ENCODE peak calls at places on chromosome 12, in ten cellular contexts. One of them, this sample, is unnamed. For H3K36me3 and H3K4me1, the result is how much of the 10 kb centered on the place peaks cover.

GRCh38 chr12:122963928-122964240 is 2.4 kb downstream of the ABCB9 start:
- DNase-seq in CD8-positive, alpha-beta T cell: no peak
- DNase-seq in hepatocyte: no peak
- DNase-seq in heart right ventricle: peak
- DNase-seq in neuronal stem cell: no peak
- DNase-seq in HepG2: no peak
- DNase-seq in astrocyte: peak
- DNase-seq in SJSA1: no peak
- DNase-seq in heart left ventricle: peak
- DNase-seq in PC-9: no peak
- DNase-seq in this sample: no peak

GRCh38 chr12:84976133-84976532 is 59.9 kb downstream of the TSPAN19 start:
- DNase-seq in CD8-positive, alpha-beta T cell: no peak
- DNase-seq in hepatocyte: no peak
- DNase-seq in heart right ventricle: no peak
- DNase-seq in neuronal stem cell: no peak
- DNase-seq in HepG2: no peak
- DNase-seq in astrocyte: no peak
- DNase-seq in SJSA1: no peak
- DNase-seq in heart left ventricle: no peak
- DNase-seq in PC-9: no peak
- DNase-seq in this sample: no peak

GRCh38 chr12:9079883-9080673 is 35.6 kb downstream of the A2M start:
- DNase-seq in CD8-positive, alpha-beta T cell: no peak
- DNase-seq in hepatocyte: no peak
- DNase-seq in heart right ventricle: no peak
- DNase-seq in neuronal stem cell: no peak
- DNase-seq in HepG2: no peak
- DNase-seq in astrocyte: no peak
- DNase-seq in SJSA1: no peak
- DNase-seq in heart left ventricle: no peak
- DNase-seq in PC-9: no peak
- DNase-seq in this sample: no peak

GRCh38 chr12:8075935-8076334 is 6.1 kb upstream of the NECAP1 start:
- DNase-seq in CD8-positive, alpha-beta T cell: no peak
- DNase-seq in hepatocyte: no peak
- DNase-seq in heart right ventricle: no peak
- DNase-seq in neuronal stem cell: no peak
- DNase-seq in HepG2: no peak
- DNase-seq in astrocyte: no peak
- DNase-seq in SJSA1: no peak
- DNase-seq in heart left ventricle: no peak
- DNase-seq in PC-9: no peak
- DNase-seq in this sample: no peak

GRCh38 chr12:19440019-19440858 is 947 bp downstream of the AEBP2 start:
- DNase-seq in CD8-positive, alpha-beta T cell: peak
- DNase-seq in hepatocyte: peak
- DNase-seq in heart right ventricle: peak
- DNase-seq in neuronal stem cell: peak
- DNase-seq in HepG2: peak
- DNase-seq in astrocyte: peak
- DNase-seq in SJSA1: peak
- DNase-seq in heart left ventricle: peak
- DNase-seq in PC-9: peak
- DNase-seq in this sample: peak

GRCh38 chr12:108567974-108568652 is 5.7 kb downstream of the ISCU start:
- DNase-seq in CD8-positive, alpha-beta T cell: no peak
- DNase-seq in hepatocyte: no peak
- DNase-seq in heart right ventricle: no peak
- DNase-seq in neuronal stem cell: no peak
- DNase-seq in HepG2: no peak
- DNase-seq in astrocyte: peak
- DNase-seq in SJSA1: no peak
- DNase-seq in heart left ventricle: no peak
- DNase-seq in PC-9: no peak
- DNase-seq in this sample: no peak

GRCh38 chr12:76310110-76310509 is 38.1 kb downstream of the BBS10 start:
- DNase-seq in CD8-positive, alpha-beta T cell: no peak
- DNase-seq in hepatocyte: no peak
- DNase-seq in heart right ventricle: no peak
- DNase-seq in neuronal stem cell: no peak
- DNase-seq in HepG2: no peak
- DNase-seq in astrocyte: peak
- DNase-seq in SJSA1: peak
- DNase-seq in heart left ventricle: no peak
- DNase-seq in PC-9: peak
- DNase-seq in this sample: no peak

GRCh38 chr12:123431951-123432886 is 4.3 kb downstream of the RILPL2 start:
- DNase-seq in CD8-positive, alpha-beta T cell: no peak
- DNase-seq in hepatocyte: no peak
- DNase-seq in heart right ventricle: no peak
- DNase-seq in neuronal stem cell: no peak
- DNase-seq in HepG2: no peak
- DNase-seq in astrocyte: no peak
- DNase-seq in SJSA1: no peak
- DNase-seq in heart left ventricle: no peak
- DNase-seq in PC-9: no peak
- DNase-seq in this sample: no peak

GRCh38 chr12:76284816-76285750 is 63.1 kb downstream of the BBS10 start:
- DNase-seq in CD8-positive, alpha-beta T cell: no peak
- DNase-seq in hepatocyte: peak
- DNase-seq in heart right ventricle: no peak
- DNase-seq in neuronal stem cell: no peak
- DNase-seq in HepG2: peak
- DNase-seq in astrocyte: peak
- DNase-seq in SJSA1: peak
- DNase-seq in heart left ventricle: no peak
- DNase-seq in PC-9: peak
- DNase-seq in this sample: peak

GRCh38 chr12:53571295-53571694 is 54.9 kb downstream of the ATF7 start:
- DNase-seq in CD8-positive, alpha-beta T cell: no peak
- DNase-seq in hepatocyte: no peak
- DNase-seq in heart right ventricle: no peak
- DNase-seq in neuronal stem cell: no peak
- DNase-seq in HepG2: no peak
- DNase-seq in astrocyte: no peak
- DNase-seq in SJSA1: no peak
- DNase-seq in heart left ventricle: no peak
- DNase-seq in PC-9: no peak
- DNase-seq in this sample: no peak

GRCh38 chr12:112408621-112409020 is 784 bp downstream of the RPL6 start:
- DNase-seq in CD8-positive, alpha-beta T cell: no peak
- DNase-seq in hepatocyte: no peak
- DNase-seq in heart right ventricle: no peak
- DNase-seq in neuronal stem cell: no peak
- DNase-seq in HepG2: no peak
- DNase-seq in astrocyte: no peak
- DNase-seq in SJSA1: no peak
- DNase-seq in heart left ventricle: no peak
- DNase-seq in PC-9: no peak
- DNase-seq in this sample: no peak

GRCh38 chr12:104557488-104558195 is 100.9 kb downstream of the CHST11 start:
- DNase-seq in CD8-positive, alpha-beta T cell: no peak
- DNase-seq in hepatocyte: no peak
- DNase-seq in heart right ventricle: no peak
- DNase-seq in neuronal stem cell: no peak
- DNase-seq in HepG2: no peak
- DNase-seq in astrocyte: no peak
- DNase-seq in SJSA1: no peak
- DNase-seq in heart left ventricle: no peak
- DNase-seq in PC-9: no peak
- DNase-seq in this sample: no peak

GRCh38 chr12:59595097-59595496 is 732 bp upstream of the SLC16A7 start:
- DNase-seq in CD8-positive, alpha-beta T cell: no peak
- DNase-seq in hepatocyte: no peak
- DNase-seq in heart right ventricle: no peak
- DNase-seq in neuronal stem cell: no peak
- DNase-seq in HepG2: no peak
- DNase-seq in astrocyte: no peak
- DNase-seq in SJSA1: no peak
- DNase-seq in heart left ventricle: no peak
- DNase-seq in PC-9: no peak
- DNase-seq in this sample: no peak

GRCh38 chr12:49277466-49277865 is 12.6 kb downstream of the TUBA1C start:
- DNase-seq in CD8-positive, alpha-beta T cell: no peak
- DNase-seq in hepatocyte: no peak
- DNase-seq in heart right ventricle: no peak
- DNase-seq in neuronal stem cell: no peak
- DNase-seq in HepG2: no peak
- DNase-seq in astrocyte: no peak
- DNase-seq in SJSA1: no peak
- DNase-seq in heart left ventricle: no peak
- DNase-seq in PC-9: no peak
- DNase-seq in this sample: no peak
- H3K36me3 ChIP-seq in CD8-positive, alpha-beta T cell: under half
- H3K36me3 ChIP-seq in hepatocyte: under half
- H3K36me3 ChIP-seq in heart right ventricle: under half
- H3K36me3 ChIP-seq in neuronal stem cell: under half
- H3K36me3 ChIP-seq in HepG2: under half
- H3K36me3 ChIP-seq in astrocyte: under half
- H3K36me3 ChIP-seq in SJSA1: under half
- H3K36me3 ChIP-seq in heart left ventricle: under half
- H3K36me3 ChIP-seq in PC-9: under half
- H3K36me3 ChIP-seq in this sample: under half

GRCh38 chr12:14403711-14404164 is 38.3 kb downstream of the ATF7IP start:
- DNase-seq in CD8-positive, alpha-beta T cell: no peak
- DNase-seq in hepatocyte: peak
- DNase-seq in heart right ventricle: no peak
- DNase-seq in neuronal stem cell: no peak
- DNase-seq in HepG2: no peak
- DNase-seq in astrocyte: peak
- DNase-seq in SJSA1: no peak
- DNase-seq in heart left ventricle: peak
- DNase-seq in PC-9: no peak
- DNase-seq in this sample: no peak

GRCh38 chr12:14399871-14400270 is 34.4 kb downstream of the ATF7IP start:
- DNase-seq in CD8-positive, alpha-beta T cell: no peak
- DNase-seq in hepatocyte: no peak
- DNase-seq in heart right ventricle: no peak
- DNase-seq in neuronal stem cell: no peak
- DNase-seq in HepG2: no peak
- DNase-seq in astrocyte: peak
- DNase-seq in SJSA1: no peak
- DNase-seq in heart left ventricle: no peak
- DNase-seq in PC-9: no peak
- DNase-seq in this sample: no peak

GRCh38 chr12:14400599-14400998 is 35.1 kb downstream of the ATF7IP start:
- DNase-seq in CD8-positive, alpha-beta T cell: no peak
- DNase-seq in hepatocyte: no peak
- DNase-seq in heart right ventricle: no peak
- DNase-seq in neuronal stem cell: no peak
- DNase-seq in HepG2: no peak
- DNase-seq in astrocyte: no peak
- DNase-seq in SJSA1: no peak
- DNase-seq in heart left ventricle: no peak
- DNase-seq in PC-9: no peak
- DNase-seq in this sample: no peak

GRCh38 chr12:14402697-14403096 is 37.2 kb downstream of the ATF7IP start:
- DNase-seq in CD8-positive, alpha-beta T cell: no peak
- DNase-seq in hepatocyte: no peak
- DNase-seq in heart right ventricle: no peak
- DNase-seq in neuronal stem cell: no peak
- DNase-seq in HepG2: no peak
- DNase-seq in astrocyte: no peak
- DNase-seq in SJSA1: no peak
- DNase-seq in heart left ventricle: no peak
- DNase-seq in PC-9: no peak
- DNase-seq in this sample: no peak

GRCh38 chr12:14403293-14403692 is 37.8 kb downstream of the ATF7IP start:
- DNase-seq in CD8-positive, alpha-beta T cell: no peak
- DNase-seq in hepatocyte: no peak
- DNase-seq in heart right ventricle: no peak
- DNase-seq in neuronal stem cell: no peak
- DNase-seq in HepG2: no peak
- DNase-seq in astrocyte: no peak
- DNase-seq in SJSA1: no peak
- DNase-seq in heart left ventricle: no peak
- DNase-seq in PC-9: no peak
- DNase-seq in this sample: no peak
- H3K4me3 ChIP-seq in CD8-positive, alpha-beta T cell: no peak
- H3K4me3 ChIP-seq in hepatocyte: no peak
- H3K4me3 ChIP-seq in heart right ventricle: no peak
- H3K4me3 ChIP-seq in neuronal stem cell: no peak
- H3K4me3 ChIP-seq in HepG2: no peak
- H3K4me3 ChIP-seq in astrocyte: no peak
- H3K4me3 ChIP-seq in SJSA1: no peak
- H3K4me3 ChIP-seq in heart left ventricle: no peak
- H3K4me3 ChIP-seq in PC-9: no peak
- H3K4me3 ChIP-seq in this sample: no peak

DNA sequence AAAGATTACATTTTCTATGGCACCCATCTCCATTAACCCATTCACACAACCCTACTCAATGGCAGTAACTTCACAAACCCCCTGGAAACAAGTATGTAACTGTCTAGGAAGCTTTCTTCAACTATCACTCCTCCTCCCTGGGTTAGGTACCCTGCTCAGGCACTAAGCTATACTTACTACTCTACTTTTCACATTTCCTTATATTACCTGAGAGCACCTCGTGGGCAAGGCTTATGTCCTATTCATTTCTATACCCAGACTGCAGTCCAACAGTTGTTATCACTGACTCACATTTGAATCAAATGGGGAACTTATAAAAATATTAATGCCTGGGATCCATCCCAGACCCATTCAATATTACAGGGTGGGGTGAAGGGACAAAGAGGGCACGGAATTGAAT is 4.6 kb downstream of the PAWR start:
- DNase-seq in CD8-positive, alpha-beta T cell: no peak
- DNase-seq in hepatocyte: no peak
- DNase-seq in heart right ventricle: no peak
- DNase-seq in neuronal stem cell: no peak
- DNase-seq in HepG2: no peak
- DNase-seq in astrocyte: no peak
- DNase-seq in SJSA1: no peak
- DNase-seq in heart left ventricle: no peak
- DNase-seq in PC-9: no peak
- DNase-seq in this sample: no peak
- H3K4me1 ChIP-seq in CD8-positive, alpha-beta T cell: under half
- H3K4me1 ChIP-seq in hepatocyte: under half
- H3K4me1 ChIP-seq in heart right ventricle: under half
- H3K4me1 ChIP-seq in neuronal stem cell: under half
- H3K4me1 ChIP-seq in HepG2: under half
- H3K4me1 ChIP-seq in astrocyte: under half
- H3K4me1 ChIP-seq in SJSA1: under half
- H3K4me1 ChIP-seq in heart left ventricle: under half
- H3K4me1 ChIP-seq in PC-9: half or more
- H3K4me1 ChIP-seq in this sample: under half

GRCh38 chr12:65189028-65189718 is 19.8 kb downstream of the LEMD3 start:
- DNase-seq in CD8-positive, alpha-beta T cell: no peak
- DNase-seq in hepatocyte: no peak
- DNase-seq in heart right ventricle: no peak
- DNase-seq in neuronal stem cell: no peak
- DNase-seq in HepG2: no peak
- DNase-seq in astrocyte: no peak
- DNase-seq in SJSA1: no peak
- DNase-seq in heart left ventricle: no peak
- DNase-seq in PC-9: no peak
- DNase-seq in this sample: no peak
- H3K36me3 ChIP-seq in CD8-positive, alpha-beta T cell: under half
- H3K36me3 ChIP-seq in hepatocyte: under half
- H3K36me3 ChIP-seq in heart right ventricle: under half
- H3K36me3 ChIP-seq in neuronal stem cell: under half
- H3K36me3 ChIP-seq in HepG2: under half
- H3K36me3 ChIP-seq in astrocyte: under half
- H3K36me3 ChIP-seq in SJSA1: under half
- H3K36me3 ChIP-seq in heart left ventricle: under half
- H3K36me3 ChIP-seq in PC-9: under half
- H3K36me3 ChIP-seq in this sample: under half

This sample was measured in Caco-2.